ENCODE peak calls at places on chromosomes 2 and 18, in ten cellular contexts. L, N, T, R, X, Z, E, W, J and G are unnamed samples. For H3K4me1, the result is how much of the 10 kb centered on the place peaks cover.

GRCh38 chr18:49656098-49656591 is 94.3 kb downstream of the LIPG start:
- DNase-seq in X (no peak), E (no peak), W (no peak), T (no peak), J (no peak), N (peak), L (no peak), Z (peak), R (no peak), G (no peak)

GRCh38 chr18:57523171-57523956 is 63.1 kb downstream of the FECH start:
- DNase-seq in E (no peak), N (no peak), R (no peak), J (no peak), X (no peak), Z (no peak), T (no peak), L (no peak), W (no peak), G (no peak)

GRCh38 chr2:232518844-232519243 is 1.3 kb upstream of the PRSS56 start:
- DNase-seq in X (no peak), Z (no peak), W (no peak), N (no peak), R (no peak), E (no peak), L (no peak), J (no peak), T (no peak), G (no peak)

GRCh38 chr18:79393626-79394401 is 1.9 kb upstream of the NFATC1 start:
- DNase-seq in R (peak), J (peak), N (peak), Z (peak), X (peak), W (peak), T (peak), E (no peak), L (peak), G (peak)

GRCh38 chr2:26537069-26537825 is 59.3 kb upstream of the OTOF start:
- DNase-seq in L (no peak), W (no peak), X (no peak), R (no peak), T (peak), Z (no peak), E (no peak), J (no peak), N (peak), G (no peak)

GRCh38 chr2:136381722-136382633 is 264.0 kb upstream of the CXCR4 start:
- DNase-seq in W (no peak), X (peak), N (peak), Z (no peak), J (no peak), L (no peak), R (no peak), T (peak), E (peak), G (no peak)

GRCh38 chr2:189179607-189179979 is at the start of gene COL5A2:
- DNase-seq in J (no peak), W (peak), N (no peak), Z (peak), R (peak), X (peak), L (peak), T (peak), E (no peak), G (no peak)

GRCh38 chr18:37577051-37577611 is 11.5 kb upstream of the CELF4 start:
- DNase-seq in N (no peak), J (peak), R (no peak), E (no peak), T (no peak), Z (no peak), W (peak), X (no peak), L (no peak), G (no peak)

GRCh38 chr2:131143803-131144202 is 38.7 kb downstream of the PLEKHB2 start:
- DNase-seq in T (no peak), W (no peak), Z (peak), N (no peak), R (no peak), J (no peak), L (no peak), X (no peak), E (no peak), G (no peak)

GRCh38 chr2:26540977-26541376 is 63.1 kb upstream of the OTOF start:
- DNase-seq in J (no peak), N (no peak), Z (no peak), X (no peak), T (no peak), E (no peak), L (no peak), W (no peak), R (no peak), G (no peak)

GRCh38 chr18:3340682-3341097 is 78.8 kb downstream of the MYL12B start:
- DNase-seq in X (no peak), J (no peak), Z (no peak), W (no peak), N (no peak), L (no peak), E (no peak), R (peak), T (no peak), G (no peak)

GRCh38 chr2:156341482-156342251 is 9.1 kb upstream of the NR4A2 start:
- DNase-seq in W (peak), L (peak), E (peak), Z (peak), R (peak), X (peak), J (peak), N (peak), T (peak), G (peak)

GRCh38 chr2:14944562-14945346 is 312.2 kb downstream of the LRATD1 start:
- DNase-seq in J (no peak), L (no peak), Z (peak), R (no peak), N (no peak), X (peak), W (no peak), E (no peak), T (no peak), G (no peak)

GRCh38 chr2:216888086-216888485 is 28.2 kb upstream of the TNP1 start:
- DNase-seq in N (no peak), X (no peak), Z (no peak), L (no peak), R (no peak), W (no peak), E (no peak), J (no peak), T (no peak), G (no peak)

GRCh38 chr2:219434468-219434717 is 250 bp upstream of the SPEG start:
- DNase-seq in Z (no peak), E (no peak), L (no peak), N (peak), J (no peak), R (no peak), T (no peak), X (no peak), W (no peak), G (no peak)

GRCh38 chr18:48957136-48957535 is 6.4 kb upstream of the SMAD7 start:
- DNase-seq in L (no peak), X (no peak), N (peak), E (no peak), W (no peak), J (no peak), R (no peak), Z (no peak), T (no peak), G (no peak)

GRCh38 chr2:178238144-178238521 is 43.8 kb downstream of the OSBPL6 start:
- DNase-seq in Z (peak), T (no peak), J (no peak), W (no peak), E (no peak), L (no peak), R (no peak), X (no peak), N (no peak), G (no peak)

GRCh38 chr2:222196159-222196558 is 102.6 kb downstream of the PAX3 start:
- DNase-seq in Z (peak), X (no peak), E (no peak), L (no peak), T (no peak), N (no peak), R (no peak), J (no peak), W (no peak), G (no peak)

GRCh38 chr2:186820303-186820702 is 28.7 kb downstream of the ZSWIM2 start:
- DNase-seq in W (no peak), R (no peak), N (no peak), L (no peak), X (no peak), J (no peak), T (no peak), Z (no peak), E (no peak), G (no peak)

GRCh38 chr2:127431408-127432023 is 13.3 kb downstream of the PROC start:
- DNase-seq in W (no peak), R (no peak), X (no peak), E (no peak), J (no peak), T (no peak), Z (no peak), N (no peak), L (no peak), G (peak)

GRCh38 chr2:20496477-20496876 is 49.6 kb downstream of the RHOB start:
- DNase-seq in W (no peak), T (no peak), L (no peak), E (no peak), J (no peak), N (no peak), R (no peak), X (no peak), Z (no peak), G (no peak)

GRCh38 chr18:21115519-21116411 is 4.2 kb upstream of the ROCK1 start:
- DNase-seq in L (no peak), T (no peak), W (no peak), J (no peak), R (no peak), X (no peak), N (no peak), Z (peak), E (no peak), G (no peak)

DNA sequence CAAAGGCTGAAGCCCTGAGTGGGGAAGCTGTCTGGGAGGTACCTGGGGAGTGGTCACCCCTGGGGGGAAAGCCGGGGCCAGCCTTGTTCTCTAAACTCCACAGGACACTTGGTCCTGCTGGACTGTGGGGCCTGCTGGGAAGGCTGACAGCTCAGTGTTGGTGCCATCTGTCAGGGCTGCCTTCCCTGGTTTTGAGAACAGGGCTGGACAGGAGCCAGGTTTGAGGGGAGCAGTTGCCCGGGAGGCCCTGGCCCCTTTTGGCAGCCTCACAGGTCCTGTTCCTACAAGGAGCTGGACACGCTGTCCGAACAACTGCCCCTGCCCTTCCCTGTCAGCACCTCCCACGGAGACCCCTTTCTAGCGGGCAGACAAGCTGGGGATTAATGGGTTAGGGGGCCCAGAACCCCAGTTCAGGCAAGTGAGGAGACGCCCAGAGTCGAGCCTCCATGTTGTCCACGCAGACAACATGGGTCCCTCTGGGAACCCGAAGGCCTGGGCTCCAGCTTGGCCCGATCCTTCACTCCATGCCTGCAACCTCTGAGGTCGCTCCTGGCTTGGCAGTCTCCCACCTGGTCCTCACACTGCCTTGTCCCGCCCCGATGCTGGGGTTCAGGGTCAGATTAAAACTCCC is 40.8 kb downstream of the ATOH8 start:
- DNase-seq in T (peak), E (no peak), N (peak), X (no peak), Z (no peak), L (no peak), J (no peak), R (no peak), W (no peak), G (no peak)
- H3K4me1 ChIP-seq in T (under half), E (under half), N (under half), X (under half), Z (under half), L (under half), J (half or more), R (under half), W (half or more), G (under half)

GRCh38 chr2:142915502-142915901 is 38.0 kb downstream of the KYNU start:
- DNase-seq in L (no peak), J (no peak), T (no peak), X (no peak), N (no peak), W (no peak), E (no peak), Z (no peak), R (no peak), G (no peak)
- H3K4me3 ChIP-seq in L (no peak), J (no peak), T (no peak), X (no peak), N (no peak), W (no peak), E (peak), Z (no peak), R (no peak), G (no peak)

GRCh38 chr2:86372133-86372532 is 34.7 kb upstream of the REEP1 start:
- DNase-seq in W (no peak), Z (no peak), N (no peak), L (no peak), R (no peak), J (no peak), E (no peak), X (no peak), T (no peak), G (no peak)
- TF ChIP-seq CTCF in W (no peak), Z (no peak), N (no peak), L (no peak), R (no peak), J (no peak), E (no peak), X (no peak), T (no peak), G (no peak)

GRCh38 chr2:138323382-138324067 is 178.0 kb upstream of the SPOPL start:
- DNase-seq in W (no peak), Z (no peak), X (no peak), T (no peak), E (no peak), L (no peak), N (no peak), J (no peak), R (no peak), G (no peak)

GRCh38 chr2:138329591-138329990 is 172.0 kb upstream of the SPOPL start:
- DNase-seq in R (no peak), X (no peak), E (no peak), L (no peak), Z (no peak), N (no peak), J (no peak), T (no peak), W (no peak), G (no peak)

GRCh38 chr2:138324068-138324771 is 177.3 kb upstream of the SPOPL start:
- DNase-seq in E (no peak), J (no peak), Z (no peak), T (no peak), L (no peak), W (no peak), N (no peak), R (no peak), X (peak), G (no peak)

GRCh38 chr2:138329167-138329566 is 172.4 kb upstream of the SPOPL start:
- DNase-seq in T (no peak), L (no peak), X (no peak), J (no peak), W (no peak), Z (no peak), N (no peak), R (no peak), E (no peak), G (no peak)

DNA sequence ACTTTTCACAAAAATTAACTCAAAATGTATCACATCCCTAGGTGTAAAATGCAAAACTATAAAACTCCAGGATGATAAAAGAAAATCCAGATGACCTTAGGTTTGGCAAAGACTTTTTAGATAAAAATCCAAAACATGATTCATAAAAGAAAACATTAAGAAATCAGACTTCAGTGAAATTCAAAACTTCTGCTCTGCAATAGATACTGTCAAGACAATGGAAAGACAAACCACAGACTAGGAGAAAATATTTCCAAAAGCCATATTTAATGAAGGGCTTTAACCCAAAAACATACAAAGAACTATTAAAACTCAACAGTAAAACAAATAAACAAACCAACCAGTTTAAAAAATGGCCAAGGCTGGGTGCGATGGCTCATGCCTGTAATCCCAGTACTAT is 173.6 kb upstream of the SPOPL start:
- DNase-seq in R (no peak), N (no peak), T (no peak), Z (no peak), W (no peak), X (no peak), L (no peak), E (no peak), J (no peak), G (no peak)
- H3K4me1 ChIP-seq in R (under half), N (under half), T (under half), Z (under half), W (under half), X (under half), L (under half), E (under half), J (under half), G (under half)

DNA sequence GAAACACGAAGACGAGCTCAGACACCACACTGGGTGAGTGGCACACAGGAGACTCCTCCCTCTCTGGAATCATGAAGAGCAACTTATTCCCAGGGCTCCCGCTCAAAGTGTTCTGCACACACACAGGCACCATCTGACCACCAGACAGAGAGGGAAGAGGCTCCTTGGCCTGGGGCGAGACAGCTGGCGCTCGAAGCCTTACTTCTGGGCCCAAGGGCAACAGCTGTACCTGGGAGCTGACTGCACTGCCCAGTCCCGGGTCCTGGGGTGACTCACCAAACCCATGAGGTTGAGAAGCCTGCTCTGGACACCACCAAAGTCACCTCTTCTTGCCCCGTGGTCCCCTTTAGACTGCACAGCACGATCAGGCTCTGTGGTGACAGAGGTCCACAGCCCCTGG is 42.4 kb downstream of the ADCY3 start:
- DNase-seq in R (no peak), E (no peak), Z (no peak), L (no peak), J (no peak), X (no peak), N (no peak), W (no peak), T (no peak), G (no peak)
- H3K4me3 ChIP-seq in R (no peak), E (no peak), Z (no peak), L (no peak), J (no peak), X (no peak), N (no peak), W (no peak), T (no peak), G (no peak)

GRCh38 chr2:170717991-170718589 is 3.0 kb downstream of the SP5 start:
- DNase-seq in L (no peak), Z (no peak), E (no peak), X (no peak), J (no peak), W (no peak), N (no peak), R (no peak), T (no peak), G (no peak)

GRCh38 chr2:170717599-170717963 is 2.4 kb downstream of the SP5 start:
- DNase-seq in X (no peak), E (no peak), T (no peak), J (no peak), L (no peak), W (no peak), N (no peak), R (no peak), Z (no peak), G (no peak)

GRCh38 chr2:170715932-170716777 is 1.0 kb downstream of the SP5 start:
- DNase-seq in E (no peak), J (peak), Z (no peak), L (peak), R (no peak), T (peak), W (no peak), X (no peak), N (no peak), G (no peak)

GRCh38 chr2:170715062-170715931 is at the start of gene SP5:
- DNase-seq in J (peak), R (peak), Z (peak), L (peak), X (peak), E (no peak), N (no peak), T (peak), W (peak), G (peak)

DNA sequence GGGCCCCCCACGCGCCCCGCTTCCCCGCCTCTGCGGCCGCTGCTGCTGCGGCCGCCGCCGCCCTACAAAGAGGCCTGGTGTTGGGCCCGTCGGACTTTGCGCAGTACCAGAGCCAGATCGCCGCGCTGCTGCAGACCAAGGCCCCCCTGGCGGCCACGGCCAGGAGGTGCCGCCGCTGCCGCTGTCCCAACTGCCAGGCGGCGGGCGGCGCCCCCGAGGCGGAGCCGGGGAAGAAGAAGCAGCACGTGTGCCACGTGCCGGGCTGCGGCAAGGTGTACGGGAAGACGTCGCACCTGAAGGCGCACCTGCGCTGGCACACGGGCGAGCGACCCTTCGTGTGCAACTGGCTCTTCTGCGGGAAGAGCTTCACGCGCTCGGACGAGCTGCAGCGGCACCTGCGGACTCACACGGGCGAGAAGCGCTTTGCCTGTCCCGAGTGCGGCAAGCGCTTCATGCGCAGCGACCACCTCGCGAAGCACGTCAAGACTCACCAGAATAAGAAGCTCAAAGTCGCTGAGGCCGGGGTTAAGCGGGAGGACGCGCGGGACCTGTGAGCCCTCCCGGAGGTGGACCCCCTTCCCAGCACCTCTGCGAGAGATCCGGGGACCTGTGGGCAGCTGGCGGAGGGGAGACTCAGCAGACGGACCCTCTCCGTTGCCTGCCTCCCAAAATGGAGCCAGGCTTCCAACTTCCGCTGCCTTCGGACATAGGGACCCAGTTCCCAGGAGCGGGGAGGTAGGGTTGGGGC is 1.9 kb downstream of the SP5 start:
- DNase-seq in T (peak), X (peak), E (no peak), R (peak), L (peak), J (peak), N (peak), W (peak), Z (no peak), G (peak)
- TF ChIP-seq CTCF in T (peak), X (peak), E (no peak), R (peak), L (peak), J (peak), N (peak), W (peak), Z (peak), G (no peak)